ENCODE peak calls at places on chromosome 9, in five cellular contexts. W is AG10803, P is astrocyte of the spinal cord, J is endothelial cell, Q is GM06990. Y is an unnamed sample.

GRCh38 chr9:14499976-14500375 is 186.0 kb upstream of the NFIB start:
- DNase-seq in W (no peak), P (no peak), J (no peak), Q (no peak), Y (no peak)

GRCh38 chr9:5532301-5532700 is 22.0 kb downstream of the PDCD1LG2 start:
- DNase-seq in W (no peak), P (no peak), J (no peak), Q (no peak), Y (no peak)

GRCh38 chr9:101462558-101462957 is 27.0 kb upstream of the ALDOB start:
- DNase-seq in W (no peak), P (peak; percentile 81), J (no peak), Q (no peak), Y (no peak)

GRCh38 chr9:108180511-108180910 is 675.3 kb downstream of the ACTL7B start:
- DNase-seq in W (no peak), P (peak; percentile 5), J (no peak), Q (no peak), Y (no peak)

GRCh38 chr9:124210697-124211096 is 47.1 kb upstream of the NEK6 start:
- DNase-seq in W (no peak), P (no peak), J (no peak), Q (no peak), Y (peak; percentile 67)

GRCh38 chr9:77030045-77030444 is 10.6 kb downstream of the FOXB2 start:
- DNase-seq in W (no peak), P (no peak), J (no peak), Q (no peak), Y (no peak)

GRCh38 chr9:124242331-124243194 is 15.2 kb upstream of the NEK6 start:
- DNase-seq in W (peak; percentile 47), P (peak; percentile 36), J (peak; percentile 70), Q (no peak), Y (no peak)

GRCh38 chr9:133474853-133475252 is 4.0 kb downstream of the SLC2A6 start:
- DNase-seq in W (no peak), P (no peak), J (no peak), Q (no peak), Y (no peak)

GRCh38 chr9:129104051-129104450 is 6.5 kb downstream of the CRAT start:
- DNase-seq in W (no peak), P (no peak), J (no peak), Q (no peak), Y (no peak)

GRCh38 chr9:94232428-94232827 is 26.7 kb upstream of the ZNF169 start:
- DNase-seq in W (no peak), P (no peak), J (no peak), Q (no peak), Y (no peak)

GRCh38 chr9:93059097-93059959 is 827 bp downstream of the SUSD3 start:
- DNase-seq in W (no peak), P (no peak), J (no peak), Q (peak; percentile 49), Y (peak; percentile 73)

GRCh38 chr9:123149067-123149466 is 115.6 kb downstream of the GPR21 start:
- DNase-seq in W (no peak), P (no peak), J (no peak), Q (no peak), Y (no peak)

GRCh38 chr9:34430843-34431437 is 27.4 kb downstream of the FAM219A start:
- DNase-seq in W (peak; percentile 77), P (peak; percentile 80), J (peak; percentile 57), Q (peak; percentile 5), Y (peak; percentile 43)

GRCh38 chr9:124222918-124223720 is 34.6 kb upstream of the NEK6 start:
- DNase-seq in W (peak; percentile 41), P (no peak), J (no peak), Q (no peak), Y (no peak)

GRCh38 chr9:131732061-131732526 is 7.8 kb downstream of the RAPGEF1 start:
- DNase-seq in W (peak; percentile 86), P (peak; percentile 40), J (no peak), Q (no peak), Y (no peak)

GRCh38 chr9:16316406-16316805 is 554.1 kb downstream of the BNC2 start:
- DNase-seq in W (no peak), P (no peak), J (no peak), Q (no peak), Y (no peak)

GRCh38 chr9:88741335-88741734 is 206.4 kb downstream of the NXNL2 start:
- DNase-seq in W (no peak), P (no peak), J (no peak), Q (no peak), Y (peak; percentile 14)

GRCh38 chr9:136906251-136906650 is 19.9 kb downstream of the TRAF2 start:
- DNase-seq in W (no peak), P (no peak), J (no peak), Q (no peak), Y (no peak)

GRCh38 chr9:112378441-112379176 is 1.3 kb upstream of the HSDL2 start:
- DNase-seq in W (no peak), P (no peak), J (no peak), Q (peak; percentile 17), Y (no peak)

GRCh38 chr9:92877531-92878430 is at the start of gene ZNF484:
- DNase-seq in W (peak; percentile 96), P (peak; percentile 98), J (peak; percentile 91), Q (peak; percentile 92), Y (peak; percentile 88)

GRCh38 chr9:117887941-117888340 is 183.7 kb downstream of the TLR4 start:
- DNase-seq in W (no peak), P (no peak), J (no peak), Q (no peak), Y (no peak)

GRCh38 chr9:28820741-28821140 is 1247.5 kb upstream of the C9orf72 start:
- DNase-seq in W (no peak), P (no peak), J (peak; percentile 17), Q (no peak), Y (no peak)

GRCh38 chr9:34493972-34494535 is 28.7 kb downstream of the ENHO start:
- DNase-seq in W (peak; percentile 32), P (peak; percentile 35), J (peak; percentile 69), Q (no peak), Y (no peak)

GRCh38 chr9:118786877-118787276 is 582.4 kb downstream of the BRINP1 start:
- DNase-seq in W (no peak), P (no peak), J (no peak), Q (no peak), Y (no peak)

DNA sequence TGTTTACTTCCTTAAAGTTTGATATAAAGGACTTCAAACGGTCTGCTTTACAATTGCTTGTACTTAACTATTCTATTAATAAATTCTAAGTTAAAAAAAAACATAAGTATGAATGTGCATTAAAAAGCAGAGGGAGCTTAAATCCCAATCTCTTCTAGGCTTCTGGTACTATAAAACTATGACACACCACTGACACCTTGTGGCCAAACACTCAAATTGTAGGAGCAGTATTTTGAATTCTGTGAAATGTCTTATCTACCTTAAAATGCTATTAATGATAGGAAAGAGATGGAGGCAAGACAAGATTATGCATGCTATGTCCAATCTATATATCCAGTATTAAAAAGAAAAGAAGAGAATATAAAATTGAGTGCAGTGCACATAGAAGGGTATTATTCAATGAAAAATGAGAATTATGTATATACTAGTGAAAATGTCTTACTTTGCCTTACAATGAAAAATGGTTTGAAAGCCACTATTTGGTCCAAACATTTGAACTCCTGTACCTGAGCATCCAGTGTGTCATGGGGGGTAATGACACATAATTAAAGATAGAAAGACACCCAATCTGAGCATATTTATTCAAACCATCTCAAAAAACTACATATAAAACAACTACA is 87.6 kb downstream of the ERP44 start:
- DNase-seq in W (peak; percentile 48), P (peak; percentile 68), J (peak; percentile 40), Q (peak; percentile 36), Y (peak; percentile 48)
- TF ChIP-seq CTCF in W (peak; percentile 58), P (peak; percentile 49), J (peak; percentile 96), Q (peak; percentile 53), Y (no peak)

GRCh38 chr9:84669008-84669292 is 579 bp upstream of the NTRK2 start:
- DNase-seq in W (no peak), P (peak; percentile 24), J (peak; percentile 5), Q (no peak), Y (peak; percentile 46)

GRCh38 chr9:84667571-84668203 is 1.8 kb upstream of the NTRK2 start:
- DNase-seq in W (no peak), P (peak; percentile 43), J (peak; percentile 29), Q (peak; percentile 28), Y (peak; percentile 51)

GRCh38 chr9:84669293-84670105 is at the start of gene NTRK2:
- DNase-seq in W (no peak), P (peak; percentile 52), J (peak; percentile 53), Q (peak; percentile 24), Y (peak; percentile 66)

GRCh38 chr9:84670106-84670800 is 724 bp downstream of the NTRK2 start:
- DNase-seq in W (no peak), P (no peak), J (peak; percentile 30), Q (peak; percentile 9), Y (peak; percentile 46)

GRCh38 chr9:84668204-84669007 is 1.1 kb upstream of the NTRK2 start:
- DNase-seq in W (peak; percentile 42), P (peak; percentile 63), J (peak; percentile 92), Q (peak; percentile 67), Y (peak; percentile 77)
- TF ChIP-seq CTCF in W (peak; percentile 45), P (peak; percentile 56), J (peak; percentile 32), Q (peak; percentile 53), Y (peak; percentile 19)

DNA sequence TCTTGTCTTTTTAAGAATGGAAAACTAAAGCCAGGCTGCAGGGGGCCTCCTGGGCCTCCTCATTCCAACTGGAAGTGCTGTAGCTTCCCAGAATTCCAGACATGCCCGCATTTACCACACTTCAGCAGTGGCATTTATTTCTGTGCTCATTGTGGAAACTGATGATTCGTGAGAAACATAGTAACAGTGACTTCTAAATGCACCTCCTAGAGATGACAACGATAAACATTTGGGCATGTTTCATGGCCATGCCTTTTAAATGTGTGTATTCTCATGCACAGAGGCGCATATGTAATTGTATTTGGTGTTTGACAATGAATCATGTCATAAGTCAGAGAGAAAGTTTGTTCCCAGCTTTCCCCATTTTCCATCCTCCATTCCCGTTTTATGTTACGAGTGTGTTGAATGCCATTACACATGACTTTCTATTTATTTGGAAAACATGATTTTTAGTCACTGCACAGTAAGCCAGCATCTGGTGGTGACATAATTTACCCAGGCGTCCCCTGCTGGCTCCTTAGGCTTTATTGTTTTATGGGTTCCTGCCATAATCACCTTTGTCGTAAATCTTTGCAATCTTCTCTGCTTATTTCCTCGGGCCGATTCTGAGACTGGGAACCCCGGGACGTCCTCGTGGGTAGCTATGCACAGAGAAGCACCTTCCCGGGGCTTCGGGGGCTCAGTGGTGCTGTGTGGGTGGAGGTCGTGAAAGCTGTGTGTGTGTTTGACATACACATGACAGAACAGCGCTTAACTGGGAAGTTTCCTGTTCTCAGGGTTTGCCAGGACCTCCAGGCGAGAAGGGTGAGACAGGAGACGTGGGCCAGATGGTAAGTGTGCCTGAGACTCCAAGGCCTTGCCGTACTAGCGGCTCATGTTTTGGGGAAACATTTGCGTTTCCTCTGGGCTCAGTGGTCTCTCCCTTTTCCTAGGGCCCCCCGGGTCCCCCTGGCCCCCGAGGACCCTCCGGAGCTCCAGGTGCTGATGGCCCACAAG is 68.6 kb upstream of the FCN2 start:
- DNase-seq in W (peak; percentile 99), P (peak; percentile 80), J (no peak), Q (no peak), Y (no peak)
- TF ChIP-seq CTCF in W (peak; percentile 48), P (peak; percentile 7), J (no peak), Q (no peak), Y (no peak)

DNA sequence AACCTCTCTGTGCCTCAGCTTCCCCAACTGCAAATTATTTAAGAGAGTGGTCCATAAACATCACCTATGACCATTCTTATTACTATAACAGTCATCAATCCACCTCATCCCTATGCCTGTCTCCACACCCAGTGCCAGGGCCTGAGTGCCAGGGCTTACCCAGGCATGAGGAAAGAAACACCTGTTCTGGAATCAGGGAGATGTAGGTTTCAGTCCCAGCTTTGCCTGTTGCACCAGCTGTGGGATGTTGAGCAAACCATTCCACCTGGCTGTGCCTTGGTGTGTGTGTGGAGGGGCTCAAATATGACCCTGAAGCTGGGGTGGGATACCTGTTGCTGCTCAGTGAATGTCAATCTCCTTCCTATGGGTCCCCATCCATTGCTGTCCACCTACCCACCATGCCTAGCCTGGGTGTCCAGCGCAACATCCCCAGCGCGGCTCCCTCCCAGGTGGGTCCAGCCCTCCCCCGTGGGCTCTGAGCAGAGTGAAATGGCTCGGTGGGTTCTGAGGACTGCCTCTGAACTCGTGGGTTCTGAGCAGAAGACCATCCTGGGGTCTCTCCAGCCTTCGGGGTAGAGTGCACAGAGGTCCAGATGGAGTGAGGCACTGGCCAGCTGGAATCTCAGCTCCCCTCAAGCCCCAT is 16.3 kb downstream of the AKNA start:
- DNase-seq in W (no peak), P (no peak), J (no peak), Q (no peak), Y (no peak)
- TF ChIP-seq CTCF in W (no peak), P (no peak), J (no peak), Q (no peak), Y (no peak)

Y was measured in GM20000.